ENCODE peak calls at places on chromosomes 5 and 9, in five cellular contexts. V is tibial artery, Q is ascending aorta, D is substantia nigra, N is erythroblast. R is an unnamed sample.

GRCh38 chr5:34684281-34684979 is 28.3 kb downstream of the RAI14 start:
- DNase-seq in V (no peak), N (no peak), Q (no peak), D (no peak), R (no peak)

GRCh38 chr9:6681147-6681956 is 35.8 kb upstream of the GLDC start:
- DNase-seq in Q (peak), N (peak), V (peak), D (peak), R (peak)

GRCh38 chr5:172753101-172753500 is 17.9 kb downstream of the DUSP1 start:
- DNase-seq in V (no peak), N (no peak), D (no peak), Q (no peak), R (no peak)

GRCh38 chr9:38057416-38058195 is 11.4 kb downstream of the SHB start:
- DNase-seq in D (no peak), V (no peak), Q (no peak), N (no peak), R (no peak)

GRCh38 chr5:80318212-80318611 is 1.6 kb upstream of the SPZ1 start:
- DNase-seq in N (no peak), Q (no peak), V (no peak), D (no peak), R (no peak)

GRCh38 chr5:7856855-7857254 is 5.9 kb upstream of the CFAP90 start:
- DNase-seq in D (no peak), Q (no peak), V (no peak), N (peak), R (no peak)

GRCh38 chr5:179343902-179344300 is 1.4 kb downstream of the ADAMTS2 start:
- DNase-seq in V (peak), Q (no peak), D (no peak), N (peak), R (peak)

GRCh38 chr9:136267261-136268111 is 21.9 kb upstream of the QSOX2 start:
- DNase-seq in D (peak), N (peak), V (peak), Q (no peak), R (peak)

GRCh38 chr5:73118331-73119011 is 1.9 kb upstream of the TMEM171 start:
- DNase-seq in V (no peak), N (peak), D (peak), Q (no peak), R (no peak)